ENCODE peak calls at places on chromosomes 4 and X, in nine cellular contexts. J is keratinocyte; O is activated CD8-positive, alpha-beta T cell treated with anti-CD3 and anti-CD28 coated beads for 36 hours; Y is stimulated activated naive CD8-positive, alpha-beta T cell treated with anti-CD3 and anti-CD28 coated beads, Interleukin-15, amount 100 ng/mL, for 72 hours; T is amygdala; B is naive thymus-derived CD4-positive, alpha-beta T cell; D is stimulated activated naive B cell treated with anti-CD40 and anti-IgM and Interleukin-4, amounts not matched to agents 10 μg/mL and 1 μg/mL and 100 μg/mL, for 72 hours; G is fibroblast of mammary gland; M is HEK293T. L is an unnamed sample.

GRCh38 chr4:83810428-83810827 is 274.5 kb downstream of the GPAT3 start:
- DNase-seq in Y (no peak), J (no peak), O (no peak), M (no peak), D (no peak), B (no peak), G (peak), T (no peak), L (no peak)

GRCh38 chr4:52833941-52834525 is 28.1 kb upstream of the RASL11B start:
- DNase-seq in O (no peak), Y (no peak), M (no peak), G (peak), J (no peak), D (no peak), T (no peak), B (no peak), L (no peak)

GRCh38 chr4:173494013-173494970 is 35.7 kb downstream of the HAND2 start:
- DNase-seq in O (peak), J (no peak), G (peak), Y (peak), T (peak), D (peak), M (peak), B (peak), L (no peak)

GRCh38 chr4:55078987-55079386 is 46.4 kb downstream of the KDR start:
- DNase-seq in O (no peak), B (no peak), Y (no peak), T (no peak), D (no peak), G (peak), J (no peak), M (no peak), L (no peak)

GRCh38 chr4:153497988-153498967 is 32.1 kb downstream of the TMEM131L start:
- DNase-seq in B (peak), G (peak), D (no peak), O (peak), Y (no peak), T (no peak), M (no peak), J (no peak), L (no peak)

GRCh38 chr4:76198411-76199237 is 15.0 kb downstream of the SCARB2 start:
- DNase-seq in B (peak), O (peak), J (no peak), D (peak), T (no peak), Y (peak), G (peak), M (peak), L (no peak)

GRCh38 chr4:1578968-1579833 is 104.9 kb downstream of the FAM53A start:
- DNase-seq in D (peak), J (peak), O (peak), T (no peak), B (peak), G (peak), M (peak), Y (peak), L (no peak)

GRCh38 chr4:121272526-121272925 is 108.3 kb downstream of the QRFPR start:
- DNase-seq in O (no peak), G (peak), M (no peak), Y (no peak), D (no peak), T (no peak), J (peak), B (no peak), L (no peak)

GRCh38 chr4:24642941-24643628 is 58.7 kb upstream of the DHX15 start:
- DNase-seq in O (no peak), T (no peak), D (no peak), B (no peak), Y (no peak), M (no peak), J (no peak), G (peak), L (no peak)

GRCh38 chrX:13797512-13797911 is 19.4 kb downstream of the GPM6B start:
- DNase-seq in J (no peak), Y (no peak), O (no peak), T (no peak), D (no peak), B (no peak), G (peak), M (no peak), L (no peak)

GRCh38 chrX:74419861-74420193 is 1.5 kb upstream of the SLC16A2 start:
- DNase-seq in B (peak), T (no peak), D (no peak), M (peak), O (peak), Y (peak), G (no peak), J (no peak), L (peak)

GRCh38 chrX:46837543-46838481 is 969 bp downstream of the RP2 start:
- DNase-seq in M (no peak), D (peak), O (peak), T (no peak), Y (peak), B (peak), J (no peak), G (peak), L (no peak)

GRCh38 chr4:98470831-98471230 is 187.6 kb downstream of the TSPAN5 start:
- DNase-seq in J (no peak), Y (no peak), M (no peak), G (no peak), B (no peak), D (no peak), T (no peak), O (no peak), L (no peak)

GRCh38 chr4:156248921-156249320 is 295.3 kb upstream of the CTSO start:
- DNase-seq in O (no peak), G (peak), Y (no peak), D (no peak), B (no peak), T (no peak), M (no peak), J (no peak), L (no peak)

GRCh38 chr4:84496356-84497219 is 2.5 kb downstream of the NKX6-1 start:
- DNase-seq in M (no peak), Y (no peak), J (no peak), T (no peak), B (no peak), D (no peak), G (no peak), O (peak), L (no peak)

GRCh38 chrX:106780664-106781377 is 21.7 kb upstream of the TBC1D8B start:
- DNase-seq in T (no peak), J (no peak), D (no peak), Y (no peak), B (no peak), O (no peak), M (no peak), G (no peak), L (no peak)

GRCh38 chrX:8783100-8784098 is 17.8 kb downstream of the FAM9A start:
- DNase-seq in G (peak), Y (peak), J (no peak), O (peak), M (peak), T (no peak), D (peak), B (peak), L (no peak)

GRCh38 chrX:141989134-141989533 is 85.4 kb downstream of the MAGEC1 start:
- DNase-seq in J (no peak), B (no peak), M (no peak), G (no peak), O (no peak), T (no peak), D (no peak), Y (no peak), L (no peak)

GRCh38 chrX:17613979-17614572 is 123.2 kb upstream of the SCML1 start:
- DNase-seq in J (no peak), Y (peak), T (no peak), G (peak), D (no peak), O (peak), M (peak), B (no peak), L (no peak)

GRCh38 chr4:159390648-159391047 is 287.8 kb downstream of the RAPGEF2 start:
- DNase-seq in M (no peak), G (peak), D (no peak), B (no peak), O (no peak), J (peak), Y (no peak), T (no peak), L (no peak)

GRCh38 chrX:10085223-10085622 is 71.6 kb upstream of the CLCN4 start:
- DNase-seq in Y (no peak), O (no peak), D (no peak), G (no peak), J (no peak), B (peak), M (no peak), T (no peak), L (no peak)

GRCh38 chr4:1207603-1208265 is 35.4 kb upstream of the SPON2 start:
- DNase-seq in T (peak), M (no peak), D (no peak), G (peak), O (no peak), J (no peak), Y (no peak), B (no peak), L (peak)

GRCh38 chr4:84501721-84502267 is 2.7 kb upstream of the NKX6-1 start:
- DNase-seq in Y (no peak), D (no peak), O (no peak), T (no peak), J (no peak), M (no peak), B (no peak), G (no peak), L (peak)

GRCh38 chrX:155216940-155217450 is 735 bp downstream of the VBP1 start:
- DNase-seq in O (no peak), Y (no peak), D (no peak), T (no peak), J (no peak), M (peak), G (peak), B (no peak), L (no peak)

GRCh38 chr4:163542275-163542674 is 47.8 kb downstream of the TMA16 start:
- DNase-seq in Y (no peak), G (peak), T (no peak), J (no peak), O (no peak), B (no peak), M (no peak), D (no peak), L (no peak)

GRCh38 chr4:8906668-8906970 is 35.0 kb upstream of the HMX1 start:
- DNase-seq in G (no peak), M (no peak), D (no peak), B (no peak), J (no peak), T (no peak), O (no peak), Y (no peak), L (peak)

GRCh38 chr4:168092176-168092712 is at the start of gene ANXA10:
- DNase-seq in B (no peak), O (no peak), D (no peak), T (no peak), M (no peak), G (no peak), J (no peak), Y (no peak), L (no peak)

GRCh38 chr4:153345011-153345981 is 808 bp downstream of the MND1 start:
- DNase-seq in J (no peak), O (peak), M (peak), Y (peak), D (peak), G (peak), T (no peak), B (peak), L (no peak)

GRCh38 chrX:150146271-150146888 is 208.1 kb upstream of the EOLA2 start:
- DNase-seq in B (no peak), D (no peak), M (no peak), T (no peak), Y (no peak), G (no peak), J (no peak), O (peak), L (no peak)

GRCh38 chr4:4637710-4638109 is 95.9 kb upstream of the STX18 start:
- DNase-seq in T (no peak), J (no peak), Y (peak), M (no peak), B (no peak), G (no peak), D (no peak), O (peak), L (no peak)

GRCh38 chr4:158161561-158162354 is 11.1 kb downstream of the GASK1B start:
- DNase-seq in Y (no peak), G (peak), O (no peak), T (no peak), M (no peak), B (no peak), J (no peak), D (no peak), L (no peak)

GRCh38 chrX:7214251-7214650 is 66.3 kb upstream of the PUDP start:
- DNase-seq in O (no peak), Y (no peak), G (no peak), J (no peak), B (no peak), D (no peak), T (no peak), M (no peak), L (no peak)

GRCh38 chr4:26317766-26318165 is 3.0 kb upstream of the RBPJ start:
- DNase-seq in Y (no peak), M (no peak), T (no peak), D (no peak), J (no peak), B (no peak), O (no peak), G (no peak), L (no peak)

GRCh38 chrX:109345866-109346265 is 136.0 kb downstream of the GUCY2F start:
- DNase-seq in T (no peak), M (no peak), O (no peak), B (no peak), J (no peak), Y (no peak), G (no peak), D (no peak), L (no peak)

GRCh38 chrX:150573702-150574101 is 5.3 kb downstream of the MTM1 start:
- DNase-seq in B (no peak), M (no peak), O (peak), D (no peak), J (no peak), G (no peak), Y (peak), T (no peak), L (no peak)

GRCh38 chr4:7761720-7762119 is 177.9 kb downstream of the AFAP1 start:
- DNase-seq in Y (peak), T (no peak), O (peak), M (peak), B (peak), D (peak), J (no peak), G (peak), L (peak)

GRCh38 chrX:101482296-101482695 is 3.0 kb upstream of the ARMCX4 start:
- DNase-seq in J (no peak), B (no peak), O (no peak), D (no peak), Y (no peak), M (no peak), T (no peak), G (no peak), L (no peak)

GRCh38 chr4:74969507-74970474 is 36.9 kb downstream of the PARM1 start:
- DNase-seq in O (no peak), T (no peak), B (no peak), D (no peak), G (peak), M (peak), J (no peak), Y (no peak), L (no peak)